ENCODE peak calls at places on chromosomes 11 and 22, in five cellular contexts. Y is upper lobe of right lung, P is OCI-LY7, R is heart right ventricle, E is pancreas. W is an unnamed sample.

GRCh38 chr11:43943931-43944751 is 1.7 kb downstream of the C11orf96 start:
- DNase-seq in R (peak; percentile 44), E (no peak), Y (peak; percentile 71), P (no peak), W (no peak)

GRCh38 chr11:93059074-93059957 is 89.9 kb downstream of the MTNR1B start:
- DNase-seq in E (no peak), R (no peak), Y (no peak), P (no peak), W (no peak)

GRCh38 chr22:25068701-25069100 is 116.2 kb downstream of the KIAA1671 start:
- DNase-seq in R (no peak), P (no peak), Y (no peak), E (no peak), W (no peak)

GRCh38 chr11:63915961-63916836 is 765 bp downstream of the RCOR2 start:
- DNase-seq in E (peak; percentile 49), R (peak; percentile 66), Y (no peak), P (peak; percentile 55), W (no peak)

GRCh38 chr22:24118689-24119384 is 62.5 kb upstream of the SUSD2 start:
- DNase-seq in R (peak; percentile 81), E (no peak), P (no peak), Y (no peak), W (no peak)

GRCh38 chr22:22235564-22235963 is 9.0 kb upstream of the VPREB1 start:
- DNase-seq in E (peak; percentile 44), P (peak; percentile 40), Y (no peak), R (no peak), W (no peak)

GRCh38 chr11:83574516-83574915 is 288.3 kb upstream of the CCDC90B start:
- DNase-seq in E (no peak), Y (no peak), R (no peak), P (no peak), W (no peak)

GRCh38 chr11:123507043-123507442 is 77.0 kb downstream of the GRAMD1B start:
- DNase-seq in E (no peak), P (no peak), R (no peak), Y (no peak), W (no peak)

GRCh38 chr11:218815-219593 is 11.5 kb downstream of the RIC8A start:
- DNase-seq in R (no peak), E (peak; percentile 12), P (no peak), Y (no peak), W (no peak)

GRCh38 chr11:86696451-86696850 is 24.0 kb upstream of the ME3 start:
- DNase-seq in P (no peak), R (no peak), Y (no peak), E (no peak), W (no peak)

GRCh38 chr22:44544523-44545433 is 46.7 kb upstream of the RTL6 start:
- DNase-seq in Y (peak; percentile 46), R (no peak), P (no peak), E (no peak), W (no peak)

GRCh38 chr11:74474316-74474715 is 7.0 kb upstream of the KCNE3 start:
- DNase-seq in R (peak; percentile 20), Y (no peak), E (no peak), P (no peak), W (no peak)

GRCh38 chr11:117607449-117607848 is 189.6 kb downstream of the DSCAML1 start:
- DNase-seq in P (no peak), R (no peak), E (no peak), Y (no peak), W (no peak)

GRCh38 chr11:35859311-35859710 is 84.6 kb upstream of the LDLRAD3 start:
- DNase-seq in R (no peak), P (no peak), Y (no peak), E (no peak), W (no peak)

GRCh38 chr22:40507491-40507890 is 129.0 kb downstream of the MRTFA start:
- DNase-seq in P (peak; percentile 62), E (no peak), Y (no peak), R (no peak), W (no peak)

GRCh38 chr11:42812408-42812807 is 499.4 kb upstream of the API5 start:
- DNase-seq in R (no peak), E (no peak), P (no peak), Y (no peak), W (no peak)

GRCh38 chr11:134916829-134917228 is 504.8 kb upstream of the B3GAT1 start:
- DNase-seq in Y (no peak), R (no peak), P (no peak), E (no peak), W (no peak)

GRCh38 chr11:128515086-128515485 is 72.3 kb downstream of the ETS1 start:
- DNase-seq in Y (no peak), R (no peak), P (no peak), E (no peak), W (no peak)

GRCh38 chr11:62850911-62851806 is 11.8 kb upstream of the WDR74 start:
- DNase-seq in Y (no peak), R (no peak), P (peak; percentile 44), E (no peak), W (no peak)

GRCh38 chr22:31271485-31271884 is 20.8 kb downstream of the PIK3IP1 start:
- DNase-seq in Y (no peak), R (no peak), E (no peak), P (no peak), W (no peak)

GRCh38 chr11:68878022-68878421 is 25.6 kb downstream of the MRPL21 start:
- DNase-seq in R (no peak), E (no peak), Y (no peak), P (no peak), W (no peak)

GRCh38 chr11:118263694-118264567 is at the start of gene MPZL2:
- DNase-seq in P (no peak), E (peak; percentile 81), Y (peak; percentile 83), R (no peak), W (peak; percentile 90)

GRCh38 chr11:86608251-86608799 is 64.1 kb downstream of the ME3 start:
- DNase-seq in E (peak; percentile 81), P (peak; percentile 47), Y (peak; percentile 73), R (peak; percentile 68), W (peak; percentile 49)

GRCh38 chr22:44583854-44584253 is 85.8 kb upstream of the RTL6 start:
- DNase-seq in E (no peak), Y (peak; percentile 56), R (no peak), P (no peak), W (no peak)

GRCh38 chr11:119763071-119763715 is 34.2 kb upstream of the NECTIN1 start:
- DNase-seq in R (no peak), Y (peak; percentile 40), E (no peak), P (no peak), W (no peak)

GRCh38 chr22:23220485-23221350 is 40.4 kb downstream of the BCR start:
- DNase-seq in R (no peak), E (no peak), P (peak; percentile 77), Y (peak; percentile 70), W (no peak)

GRCh38 chr11:121241300-121242176 is 51.0 kb upstream of the SC5D start:
- DNase-seq in Y (no peak), R (no peak), E (no peak), P (no peak), W (no peak)

GRCh38 chr22:22796729-22797128 is 90.9 kb upstream of the IGLL5 start:
- DNase-seq in R (no peak), Y (no peak), P (no peak), E (no peak), W (no peak)

GRCh38 chr11:134686418-134686817 is 274.4 kb upstream of the B3GAT1 start:
- DNase-seq in E (no peak), Y (no peak), R (no peak), P (no peak), W (no peak)

DNA sequence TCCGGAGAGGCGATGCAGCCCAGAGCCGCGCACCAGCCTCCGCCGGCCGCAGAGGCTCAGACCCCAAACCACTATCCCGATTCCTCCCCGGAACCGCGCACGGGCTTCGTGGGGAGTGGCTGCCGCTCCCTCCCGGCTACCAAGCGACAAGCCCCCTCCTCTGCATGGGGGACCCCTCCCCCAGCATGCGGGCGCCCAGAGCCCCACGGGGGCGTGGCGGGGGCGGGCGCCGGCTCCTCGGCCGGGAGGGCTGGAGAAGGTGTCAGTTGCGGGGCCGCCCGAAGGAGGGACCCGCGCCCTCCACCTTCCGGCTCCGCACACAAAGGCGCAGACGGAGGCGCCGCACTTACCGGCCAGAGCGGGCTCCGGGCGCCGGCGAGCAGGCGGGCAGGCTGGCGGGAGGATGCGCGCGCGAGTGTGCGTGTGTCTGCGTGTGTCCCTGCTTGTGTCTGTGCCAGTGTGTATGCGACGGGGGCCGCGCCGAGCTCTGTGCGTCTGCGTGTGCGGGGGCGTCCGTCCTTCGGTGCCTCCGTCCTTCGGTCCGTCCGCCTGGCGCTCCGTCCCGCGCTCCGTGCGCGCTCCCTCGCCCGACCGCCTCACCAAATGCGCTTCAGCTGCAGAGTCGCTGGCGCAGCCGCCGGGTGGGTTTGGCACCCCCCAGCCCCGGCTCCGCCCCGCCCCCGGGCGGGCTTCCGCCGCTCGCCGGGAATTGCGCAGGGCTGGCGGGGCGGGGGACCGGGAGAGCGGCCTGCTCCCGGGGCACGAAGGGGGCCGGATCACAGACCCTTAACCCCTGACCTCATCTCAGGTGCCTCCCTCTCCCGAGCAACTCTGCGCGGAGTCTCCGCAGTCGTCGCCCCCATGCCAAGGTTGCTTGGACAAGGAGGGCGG is at the start of gene PTPN5:
- DNase-seq in R (no peak), P (no peak), E (no peak), Y (no peak), W (no peak)
- H3K27ac ChIP-seq in R (peak within 1 kb of the TSS; percentile 39), P (no peak within 1 kb of the TSS), E (no peak within 1 kb of the TSS), Y (no peak within 1 kb of the TSS), W (no peak within 1 kb of the TSS)

GRCh38 chr11:29713831-29714320 is 303.0 kb downstream of the KCNA4 start:
- DNase-seq in E (no peak), P (no peak), Y (no peak), R (no peak), W (no peak)
- H3K9me3 ChIP-seq in E (no peaks in the 10 kb centered on the region), P (no peaks in the 10 kb centered on the region), Y (no peaks in the 10 kb centered on the region), R (no peaks in the 10 kb centered on the region), W (no peaks in the 10 kb centered on the region)

DNA sequence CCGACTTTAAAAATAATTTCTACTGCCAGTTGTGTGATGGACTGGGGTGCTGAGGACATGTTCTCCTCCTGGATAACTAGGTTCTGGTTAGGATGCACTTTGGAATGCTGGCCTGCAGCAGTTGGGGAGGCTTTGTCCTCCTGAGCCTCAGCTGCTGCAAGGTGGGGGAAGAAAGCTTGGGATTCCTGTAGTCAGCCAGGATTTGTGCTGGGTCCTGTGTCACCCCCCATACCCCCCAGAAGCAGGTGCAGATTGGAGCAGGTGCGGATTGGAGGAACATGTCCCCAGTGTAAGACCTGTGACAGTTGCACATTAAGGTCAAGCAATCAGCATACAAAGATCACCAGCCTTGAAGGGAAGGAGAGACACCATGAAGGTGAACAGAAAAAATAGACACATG is 51.1 kb downstream of the MED15 start:
- DNase-seq in E (no peak), P (no peak), Y (no peak), R (no peak), W (no peak)
- H3K36me3 ChIP-seq in E (no peaks in the 10 kb centered on the region), P (peaks cover 72% of the 10 kb centered on the region), Y (peaks cover 72% of the 10 kb centered on the region), R (peaks cover 99% of the 10 kb centered on the region), W (peaks cover 3% of the 10 kb centered on the region)

DNA sequence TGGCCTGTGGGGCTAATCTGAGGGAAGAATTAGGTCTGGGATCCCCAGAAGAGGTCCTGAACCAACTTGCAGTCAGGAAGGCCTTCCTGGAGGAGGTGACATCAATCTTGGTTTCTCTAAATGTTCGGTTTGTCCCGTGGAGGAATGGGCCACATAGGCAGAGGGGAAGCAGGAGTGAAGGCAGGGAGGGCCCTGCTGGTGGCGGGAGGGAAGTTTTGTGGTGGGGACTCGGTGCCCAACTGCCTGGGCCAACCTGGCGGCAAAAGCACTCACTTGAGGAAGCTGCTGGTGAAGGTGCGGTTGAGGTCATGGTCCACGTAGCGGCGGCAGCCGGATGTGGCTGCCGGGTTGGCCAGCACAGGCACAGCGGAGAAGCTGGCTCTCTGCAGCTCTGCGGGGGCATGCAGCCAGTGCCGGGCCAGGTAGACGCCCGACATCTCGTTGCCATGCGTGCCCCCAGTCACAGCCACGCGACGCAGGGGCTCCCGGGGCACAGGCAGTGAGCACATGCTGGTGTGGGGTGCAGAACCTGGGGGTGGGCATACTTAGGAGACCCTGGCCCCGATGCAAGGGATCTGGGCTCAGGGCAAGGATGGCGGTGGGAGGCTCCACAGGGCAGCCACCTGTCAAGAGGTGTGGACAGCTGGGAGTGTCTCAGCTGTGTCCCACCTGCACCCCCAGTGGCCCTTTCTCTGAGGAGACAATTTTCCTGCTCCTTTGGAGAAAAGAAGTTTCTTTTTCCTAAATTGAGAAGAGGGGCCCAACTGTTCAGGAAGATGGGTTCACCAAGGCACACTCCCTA is 3.8 kb downstream of the ACY3 start:
- DNase-seq in E (no peak), Y (no peak), P (peak; percentile 94), R (no peak), W (no peak)
- H3K27ac ChIP-seq in E (peak overlapping the region; percentile 61), Y (no peak overlapping the region), P (peak overlapping the region; percentile 97), R (no peak overlapping the region), W (no peak overlapping the region)

W was measured in prostate gland.